ENCODE peak calls at places on chromosomes 12 and 14, in five cellular contexts. D is neuronal stem cell, E is MM.1S, S is mesendoderm, Z is sigmoid colon. J is an unnamed sample.

GRCh38 chr14:89137514-89138163 is 279.4 kb downstream of the FOXN3 start:
- DNase-seq in E (no peak), S (no peak), Z (no peak), D (no peak), J (peak)

GRCh38 chr14:76682367-76682766 is 78.9 kb upstream of the VASH1 start:
- DNase-seq in S (no peak), Z (no peak), E (no peak), D (no peak), J (no peak)

GRCh38 chr14:59455411-59455810 is 9.8 kb downstream of the GPR135 start:
- DNase-seq in S (no peak), D (no peak), E (no peak), Z (no peak), J (no peak)

GRCh38 chr12:28857327-28857726 is 291.8 kb upstream of the FAR2 start:
- DNase-seq in S (no peak), D (no peak), Z (no peak), E (no peak), J (no peak)

GRCh38 chr14:101019541-101019940 is 116.0 kb upstream of the RTL1 start:
- DNase-seq in S (no peak), Z (peak), D (no peak), E (no peak), J (peak)

GRCh38 chr14:42214981-42215491 is 608.4 kb downstream of the LRFN5 start:
- DNase-seq in E (no peak), Z (no peak), D (peak), S (peak), J (no peak)

GRCh38 chr12:76455582-76456345 is 103.8 kb downstream of the OSBPL8 start:
- DNase-seq in S (peak), E (peak), D (peak), Z (no peak), J (no peak)

GRCh38 chr12:65200007-65200665 is 30.8 kb downstream of the LEMD3 start:
- DNase-seq in E (no peak), D (no peak), S (no peak), Z (no peak), J (no peak)

GRCh38 chr14:103019236-103019635 is 38.1 kb downstream of the CDC42BPB start:
- DNase-seq in S (no peak), Z (no peak), D (no peak), E (no peak), J (no peak)

GRCh38 chr12:4143909-4144308 is 129.7 kb upstream of the CCND2 start:
- DNase-seq in D (no peak), E (no peak), Z (no peak), S (peak), J (no peak)

GRCh38 chr12:54052745-54053624 is 650 bp upstream of the HOXC4 start:
- DNase-seq in S (peak), D (no peak), E (no peak), Z (no peak), J (no peak)

GRCh38 chr14:46653031-46653775 is 1.6 kb upstream of the RPL10L start:
- DNase-seq in D (no peak), S (no peak), E (no peak), Z (no peak), J (no peak)

GRCh38 chr12:9378430-9378835 is 170.2 kb upstream of the PZP start:
- DNase-seq in E (no peak), S (peak), D (no peak), Z (no peak), J (no peak)

GRCh38 chr14:104844306-104845032 is 20.6 kb upstream of the CEP170B start:
- DNase-seq in S (peak), D (no peak), Z (peak), E (no peak), J (no peak)

GRCh38 chr14:38544766-38545165 is 288.9 kb upstream of the CLEC14A start:
- DNase-seq in S (peak), D (no peak), E (no peak), Z (no peak), J (no peak)

GRCh38 chr12:118706437-118706836 is 274.9 kb upstream of the SRRM4 start:
- DNase-seq in Z (no peak), D (no peak), E (no peak), S (no peak), J (no peak)

GRCh38 chr12:104006929-104007328 is 41.3 kb downstream of the TDG start:
- DNase-seq in Z (no peak), D (no peak), E (no peak), S (no peak), J (no peak)

GRCh38 chr14:94173885-94174621 is at the start of gene PPP4R4:
- DNase-seq in D (peak), Z (peak), E (peak), S (peak), J (peak)

GRCh38 chr12:30927210-30927576 is 645 bp downstream of the TSPAN11 start:
- DNase-seq in D (no peak), E (no peak), S (no peak), Z (no peak), J (no peak)

GRCh38 chr12:118060301-118061010 is 523 bp downstream of the WSB2 start:
- DNase-seq in Z (peak), E (no peak), D (no peak), S (no peak), J (peak)

GRCh38 chr12:93536766-93537515 is 35.5 kb upstream of the SOCS2 start:
- DNase-seq in E (peak), S (no peak), Z (no peak), D (no peak), J (no peak)

GRCh38 chr12:5335059-5335458 is 96.8 kb upstream of the NTF3 start:
- DNase-seq in Z (no peak), E (no peak), S (no peak), D (no peak), J (no peak)

GRCh38 chr12:26683443-26683842 is 149.6 kb downstream of the ITPR2 start:
- DNase-seq in E (no peak), Z (no peak), S (no peak), D (no peak), J (no peak)

GRCh38 chr14:95519699-95520098 is 3.2 kb upstream of the SYNE3 start:
- DNase-seq in Z (peak), E (no peak), D (no peak), S (no peak), J (peak)

GRCh38 chr14:62251237-62251636 is 489.0 kb downstream of the SNAPC1 start:
- DNase-seq in D (no peak), E (no peak), Z (no peak), S (peak), J (no peak)

GRCh38 chr14:94284221-94284620 is 8.8 kb downstream of the SERPINA10 start:
- DNase-seq in D (no peak), Z (no peak), E (no peak), S (no peak), J (no peak)

GRCh38 chr14:89551955-89552354 is 134.9 kb upstream of the FOXN3 start:
- DNase-seq in Z (no peak), D (no peak), S (no peak), E (no peak), J (no peak)

GRCh38 chr12:95996034-95996658 is at the start of gene HAL:
- DNase-seq in D (no peak), Z (no peak), S (no peak), E (no peak), J (no peak)

GRCh38 chr14:64611358-64612020 is 61.7 kb downstream of the PPP1R36 start:
- DNase-seq in S (no peak), E (no peak), D (no peak), Z (no peak), J (no peak)

GRCh38 chr12:126663304-126664094 is 1598.3 kb downstream of the AACS start:
- DNase-seq in S (peak), Z (no peak), E (no peak), D (peak), J (no peak)

GRCh38 chr14:59728294-59728693 is 142.3 kb downstream of the RTN1 start:
- DNase-seq in E (no peak), D (no peak), S (no peak), Z (no peak), J (no peak)

GRCh38 chr12:99619389-99620158 is 28.0 kb upstream of the GARIN6 start:
- DNase-seq in D (peak), E (peak), Z (no peak), S (peak), J (peak)

GRCh38 chr14:102708494-102708893 is 68.8 kb upstream of the TRAF3 start:
- DNase-seq in Z (no peak), S (no peak), E (no peak), D (no peak), J (no peak)

GRCh38 chr12:101356794-101357193 is 50.8 kb downstream of the ARL1 start:
- DNase-seq in E (no peak), Z (no peak), D (no peak), S (no peak), J (no peak)

GRCh38 chr14:25116607-25117006 is 66.7 kb upstream of the STXBP6 start:
- DNase-seq in D (no peak), E (no peak), Z (no peak), S (no peak), J (no peak)
- H3K27ac ChIP-seq in D (no peak), E (no peak), Z (no peak), S (no peak), J (no peak)

GRCh38 chr14:50086316-50086700 is 30.1 kb downstream of the VCPKMT start:
- DNase-seq in D (no peak), S (no peak), E (no peak), Z (no peak), J (no peak)

GRCh38 chr14:50089213-50089612 is 27.2 kb downstream of the VCPKMT start:
- DNase-seq in E (no peak), S (no peak), Z (no peak), D (no peak), J (no peak)

GRCh38 chr14:50088731-50089130 is 27.6 kb downstream of the VCPKMT start:
- DNase-seq in Z (no peak), E (no peak), S (no peak), D (no peak), J (no peak)

GRCh38 chr14:50088117-50088515 is 28.3 kb downstream of the VCPKMT start:
- DNase-seq in Z (no peak), D (no peak), E (no peak), S (no peak), J (peak)

DNA sequence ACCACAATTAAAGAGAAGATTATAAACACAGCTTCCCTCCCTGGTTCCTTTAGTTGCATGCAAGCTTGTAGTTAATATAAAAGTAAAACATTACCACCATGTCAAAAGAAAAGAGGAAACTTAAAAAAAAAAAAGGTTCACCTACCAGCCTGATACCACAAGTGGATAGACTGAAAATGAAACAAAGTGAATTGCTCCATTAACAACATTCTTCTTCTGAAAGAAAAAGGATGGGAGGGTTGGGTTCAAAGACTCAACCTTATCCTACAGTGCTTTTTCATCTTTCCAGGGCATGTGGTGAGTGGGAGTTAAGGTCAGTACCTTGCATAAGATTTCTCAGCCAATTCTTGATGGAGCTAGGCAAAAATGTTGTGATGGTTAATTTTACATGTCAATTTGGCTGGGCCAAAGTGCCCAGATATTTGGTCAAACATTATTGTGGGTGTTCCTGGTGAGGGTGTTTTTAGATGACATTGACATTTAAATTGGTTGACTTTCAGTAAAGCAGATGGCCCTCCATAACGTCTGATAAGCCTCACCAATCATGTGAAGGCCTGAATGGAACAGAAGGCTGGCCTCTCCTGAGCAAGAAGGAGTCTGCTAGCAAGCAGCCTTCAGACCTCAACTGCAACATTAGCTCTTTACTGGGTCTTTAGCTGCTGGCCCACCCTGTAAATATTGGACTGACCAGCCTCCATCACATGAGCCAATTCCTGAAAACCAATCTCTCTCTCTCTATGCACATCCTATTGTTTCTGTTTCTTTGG is 28.8 kb downstream of the VCPKMT start:
- DNase-seq in Z (no peak), E (peak), S (no peak), D (no peak), J (no peak)
- H3K4me3 ChIP-seq in Z (no peak), E (no peak), S (no peak), D (no peak), J (no peak)

GRCh38 chr14:91419044-91419397 is 1.4 kb upstream of the CCDC88C start:
- DNase-seq in D (no peak), E (no peak), S (no peak), Z (no peak), J (no peak)
- H3K27ac ChIP-seq in D (no peak), E (peak), S (no peak), Z (no peak), J (no peak)

GRCh38 chr14:23407516-23408306 is at the start of gene MYH6:
- DNase-seq in D (no peak), Z (no peak), E (no peak), S (no peak), J (no peak)

GRCh38 chr14:23405516-23406025 is 2.5 kb downstream of the MYH6 start:
- DNase-seq in D (no peak), E (no peak), Z (no peak), S (no peak), J (no peak)

GRCh38 chr14:23408307-23408630 is 196 bp upstream of the MYH6 start:
- DNase-seq in E (no peak), D (no peak), S (no peak), Z (no peak), J (no peak)

GRCh38 chr14:23406244-23406643 is 1.8 kb downstream of the MYH6 start:
- DNase-seq in Z (no peak), S (no peak), E (no peak), D (no peak), J (peak)

DNA sequence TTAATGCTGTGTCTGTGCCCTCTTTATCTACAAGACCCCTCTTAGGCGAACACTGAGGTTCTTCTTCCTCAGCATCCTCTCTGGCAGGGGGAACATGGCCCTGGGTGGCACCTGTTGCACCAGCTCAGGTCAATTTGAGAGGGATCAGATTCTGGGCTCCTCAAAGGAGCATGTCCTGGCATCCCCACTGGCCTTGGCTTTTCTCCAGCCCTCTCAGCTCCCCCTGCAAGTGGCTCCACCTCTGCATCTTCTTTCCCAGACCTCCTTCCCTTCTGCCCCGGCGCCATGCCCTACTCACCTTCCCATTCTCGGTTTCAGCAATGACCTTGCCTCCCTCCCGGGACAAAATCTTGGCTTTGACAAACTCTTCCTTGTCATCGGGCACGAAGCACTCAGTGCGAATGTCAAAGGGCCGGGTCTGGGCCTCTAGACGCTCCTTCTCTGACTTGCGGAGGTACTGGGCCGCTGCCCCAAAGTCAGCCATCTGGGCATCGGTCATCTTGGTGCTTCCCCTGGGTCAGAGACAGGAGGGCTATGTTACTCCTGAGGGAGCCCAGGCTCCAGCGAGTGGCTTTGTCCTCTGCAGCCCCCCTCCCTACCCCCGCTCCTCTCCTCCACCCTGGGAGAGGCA is 1.2 kb downstream of the MYH6 start:
- DNase-seq in E (no peak), D (no peak), S (no peak), Z (no peak), J (no peak)
- H3K4me3 ChIP-seq in E (no peak), D (no peak), S (no peak), Z (no peak), J (no peak)

DNA sequence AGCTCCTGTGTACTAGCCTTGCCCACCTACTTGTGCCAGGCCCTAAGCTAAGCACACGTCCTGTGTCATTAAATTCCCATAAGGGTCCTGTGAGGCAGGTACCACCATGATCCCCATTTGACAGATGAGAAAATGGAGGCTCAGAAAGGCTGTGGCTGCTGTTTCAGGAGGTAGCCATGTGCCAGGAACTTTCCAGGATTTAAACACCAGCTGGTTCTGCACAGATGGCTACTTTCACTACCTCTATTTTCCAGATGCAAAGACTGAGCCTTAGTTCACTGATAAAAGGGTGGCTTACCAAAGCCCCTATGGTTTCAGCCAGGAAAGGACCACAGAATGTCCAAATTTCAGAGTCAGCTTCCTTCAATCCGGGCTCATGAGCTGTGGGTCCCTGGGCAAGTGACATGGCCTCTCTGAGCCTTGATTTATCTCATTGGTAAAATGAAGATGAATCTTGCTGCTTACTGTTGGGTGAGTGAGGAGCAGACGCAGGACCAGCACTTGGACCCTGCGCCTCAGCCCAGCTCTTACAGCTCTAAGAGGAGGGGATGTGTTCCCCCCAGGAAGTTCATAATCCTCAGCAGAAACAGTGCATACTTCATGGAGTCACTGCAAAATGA is 23.5 kb downstream of the CMKLR1 start:
- DNase-seq in E (no peak), Z (no peak), S (no peak), D (no peak), J (no peak)
- H3K27ac ChIP-seq in E (no peak), Z (peak), S (peak), D (no peak), J (peak)

J was measured in adrenal gland.